ENCODE peak calls at places on chromosomes 16 and 17, in six cellular contexts. J is activated T-helper 1 cell treated with anti-CD3 and anti-CD28 coated beads, Interleukin-2, amount 50 U/mL, for 16 hours; O is right atrium auricular region; D is amniotic stem cell; Y is GM19239; B is HCT116. X is an unnamed sample.

GRCh38 chr16:84404936-84405640 is 36.8 kb downstream of the ATP2C2 start:
- DNase-seq in J (no peak), O (no peak), D (no peak), Y (no peak), B (no peak), X (no peak)

GRCh38 chr16:47916266-47916665 is 239.5 kb downstream of the ABCC12 start:
- DNase-seq in J (no peak), O (no peak), D (no peak), Y (no peak), B (no peak), X (no peak)

GRCh38 chr17:46061435-46061834 is 62.4 kb downstream of the STH start:
- DNase-seq in J (no peak), O (no peak), D (no peak), Y (no peak), B (peak; percentile 23), X (no peak)

GRCh38 chr17:34365340-34365739 is 2.3 kb upstream of the CCL1 start:
- DNase-seq in J (no peak), O (no peak), D (no peak), Y (no peak), B (no peak), X (no peak)

GRCh38 chr17:37177234-37177633 is 198.6 kb upstream of the C17orf78 start:
- DNase-seq in J (no peak), O (no peak), D (no peak), Y (no peak), B (no peak), X (no peak)

GRCh38 chr16:57668630-57669475 is 747 bp downstream of the ADGRG3 start:
- DNase-seq in J (no peak), O (no peak), D (no peak), Y (no peak), B (no peak), X (no peak)

GRCh38 chr16:77780378-77780837 is 8.0 kb upstream of the VAT1L start:
- DNase-seq in J (no peak), O (no peak), D (no peak), Y (no peak), B (peak; percentile 10), X (no peak)

GRCh38 chr16:26930776-26931175 is 136.0 kb upstream of the C16orf82 start:
- DNase-seq in J (no peak), O (no peak), D (no peak), Y (no peak), B (no peak), X (no peak)

X was measured in memory B cell.